ENCODE peak calls at places on chromosomes 3 and 15, in nine cellular contexts. S is fibroblast of lung, G is GM12878, A is HCT116, J is neural progenitor cell, E is H9, T is IMR-90, P is H1, M is HepG2. H is an unnamed sample.

GRCh38 chr3:123423026-123423425 is 25.9 kb downstream of the ADCY5 start:
- DNase-seq in S (no peak), G (no peak), A (no peak), J (no peak), E (no peak), T (no peak), P (no peak), M (no peak), H (no peak)

GRCh38 chr3:100516232-100516631 is 23.8 kb downstream of the TMEM45A start:
- DNase-seq in S (no peak), G (no peak), A (no peak), J (no peak), E (no peak), T (no peak), P (no peak), M (no peak), H (no peak)

GRCh38 chr3:138197545-138197944 is 10.4 kb downstream of the ARMC8 start:
- DNase-seq in S (no peak), G (no peak), A (no peak), J (no peak), E (no peak), T (no peak), P (no peak), M (no peak), H (no peak)

GRCh38 chr15:99106417-99107220 is 1.7 kb downstream of the SYNM start:
- DNase-seq in S (peak; percentile 98), G (no peak), A (no peak), J (no peak), E (no peak), T (peak; percentile 98), P (no peak), M (no peak), H (no peak)

GRCh38 chr3:182092662-182093262 is 381.0 kb downstream of the SOX2 start:
- DNase-seq in S (no peak), G (no peak), A (no peak), J (peak; percentile 14), E (peak; percentile 32), T (no peak), P (no peak), M (no peak), H (peak; percentile 50)

GRCh38 chr3:192914873-192915272 is 2.8 kb downstream of the MB21D2 start:
- DNase-seq in S (no peak), G (no peak), A (no peak), J (no peak), E (no peak), T (no peak), P (no peak), M (no peak), H (no peak)

GRCh38 chr3:52529376-52530333 is 4.0 kb downstream of the NT5DC2 start:
- DNase-seq in S (peak; percentile 89), G (no peak), A (no peak), J (no peak), E (no peak), T (peak; percentile 46), P (no peak), M (no peak), H (no peak)

GRCh38 chr15:91779960-91780359 is 73.5 kb upstream of the SLCO3A1 start:
- DNase-seq in S (no peak), G (no peak), A (no peak), J (no peak), E (no peak), T (no peak), P (no peak), M (no peak), H (no peak)

GRCh38 chr15:78308422-78309021 is 9.1 kb upstream of the SKIC8 start:
- DNase-seq in S (peak; percentile 59), G (no peak), A (peak; percentile 54), J (peak; percentile 93), E (peak; percentile 92), T (peak; percentile 58), P (peak; percentile 94), M (peak; percentile 41), H (peak; percentile 88)

GRCh38 chr3:52525666-52526065 is 8.0 kb downstream of the NT5DC2 start:
- DNase-seq in S (no peak), G (no peak), A (no peak), J (no peak), E (no peak), T (no peak), P (no peak), M (no peak), H (no peak)

DNA sequence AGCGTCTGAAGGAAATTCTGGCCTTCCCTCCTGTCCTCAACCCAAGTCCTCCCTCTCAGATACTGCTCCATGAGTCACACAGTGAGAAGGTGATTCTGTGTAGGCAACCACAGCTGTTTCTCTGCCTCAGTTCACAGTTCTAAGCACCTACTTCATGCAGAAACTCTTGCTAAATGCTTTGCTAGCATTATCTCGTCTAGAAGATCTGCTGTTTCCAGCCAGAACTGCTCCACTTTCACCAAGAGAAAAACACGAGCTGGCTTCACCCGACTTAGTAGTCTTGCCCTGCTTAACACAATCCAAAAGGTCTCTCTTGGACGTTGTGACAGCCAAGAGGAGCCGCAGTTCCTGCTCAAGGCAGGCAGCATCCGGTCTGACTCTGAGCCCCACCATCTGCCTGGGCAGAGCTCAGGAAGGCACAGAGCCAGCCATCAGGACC is 272.2 kb downstream of the UACA start:
- DNase-seq in S (peak; percentile 50), G (no peak), A (no peak), J (no peak), E (no peak), T (peak; percentile 71), P (no peak), M (no peak), H (peak; percentile 65)
- H4K20me1 ChIP-seq in S (no peaks in the 10 kb centered on the region), G (no peaks in the 10 kb centered on the region), A (no peaks in the 10 kb centered on the region), J (no peaks in the 10 kb centered on the region), E (no peaks in the 10 kb centered on the region), T (peaks cover 8% of the 10 kb centered on the region), P (no peaks in the 10 kb centered on the region), M (no peaks in the 10 kb centered on the region), H (peaks cover 4% of the 10 kb centered on the region)

DNA sequence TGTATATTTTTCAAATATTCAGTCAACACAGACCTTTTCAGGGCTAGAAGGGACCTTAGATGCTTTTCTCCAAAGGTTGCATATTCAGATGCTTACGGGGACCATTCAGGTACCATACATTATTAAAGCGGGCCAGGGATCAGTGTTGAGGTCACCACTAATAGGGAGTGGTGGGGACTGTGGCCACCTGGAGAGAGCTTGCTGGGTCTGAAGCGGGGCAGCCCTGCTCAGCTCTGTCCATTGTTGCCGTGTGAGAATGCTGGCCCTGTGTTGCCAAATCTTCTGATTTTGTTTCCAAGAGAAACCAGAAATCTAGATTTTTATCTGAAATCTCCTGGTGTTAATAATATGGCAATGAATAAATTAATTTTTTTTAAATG is 23.7 kb downstream of the ABHD2 start:
- DNase-seq in S (no peak), G (no peak), A (no peak), J (no peak), E (no peak), T (no peak), P (no peak), M (no peak), H (no peak)
- H3K4me1 ChIP-seq in S (peaks cover 7% of the 10 kb centered on the region), G (peaks cover 8% of the 10 kb centered on the region), A (peaks cover 24% of the 10 kb centered on the region), J (peaks cover 20% of the 10 kb centered on the region), E (peaks cover 9% of the 10 kb centered on the region), T (peaks cover 19% of the 10 kb centered on the region), P (peaks cover 12% of the 10 kb centered on the region), M (peaks cover 80% of the 10 kb centered on the region), H (peaks cover 17% of the 10 kb centered on the region)

GRCh38 chr3:197749601-197750395 is at the start of gene FYTTD1:
- DNase-seq in S (peak; percentile 86), G (no peak), A (peak; percentile 61), J (peak; percentile 90), E (peak; percentile 66), T (peak; percentile 84), P (peak; percentile 80), M (peak; percentile 50), H (peak; percentile 97)

GRCh38 chr3:197750396-197750831 is 731 bp downstream of the FYTTD1 start:
- DNase-seq in S (peak; percentile 67), G (no peak), A (no peak), J (peak; percentile 83), E (peak; percentile 55), T (peak; percentile 69), P (peak; percentile 76), M (no peak), H (peak; percentile 91)

GRCh38 chr3:197750863-197751737 is 1.4 kb downstream of the FYTTD1 start:
- DNase-seq in S (peak; percentile 53), G (no peak), A (no peak), J (peak; percentile 21), E (no peak), T (peak; percentile 43), P (no peak), M (no peak), H (peak; percentile 81)

GRCh38 chr3:197753263-197753662 is 3.6 kb downstream of the FYTTD1 start:
- DNase-seq in S (no peak), G (no peak), A (no peak), J (no peak), E (no peak), T (no peak), P (no peak), M (no peak), H (no peak)

DNA sequence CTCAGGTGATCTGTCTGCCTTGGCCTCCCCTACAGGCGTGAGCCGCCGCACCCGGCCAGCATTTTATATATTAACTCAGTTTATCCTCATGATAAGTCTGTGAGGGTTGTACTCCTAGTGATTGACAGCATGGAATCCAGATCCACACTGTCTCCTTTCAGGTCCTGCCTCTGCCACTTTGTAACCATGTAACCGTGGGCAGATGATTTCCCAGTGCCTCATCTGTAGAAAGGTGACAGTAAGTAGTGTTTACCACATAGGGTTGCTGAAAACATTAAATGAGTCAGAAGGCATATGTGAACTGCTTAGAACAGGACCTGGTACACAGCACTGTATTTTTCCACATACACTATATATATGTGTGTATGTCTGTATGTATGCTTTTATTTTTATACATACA is 2.4 kb downstream of the FYTTD1 start:
- DNase-seq in S (no peak), G (no peak), A (no peak), J (no peak), E (no peak), T (no peak), P (no peak), M (no peak), H (no peak)
- H4K20me1 ChIP-seq in S (no peaks in the 10 kb centered on the region), G (peaks cover 3% of the 10 kb centered on the region), A (peaks cover 11% of the 10 kb centered on the region), J (peaks cover 44% of the 10 kb centered on the region), E (no peaks in the 10 kb centered on the region), T (peaks cover 57% of the 10 kb centered on the region), P (no peaks in the 10 kb centered on the region), M (peaks cover 7% of the 10 kb centered on the region), H (peaks cover 18% of the 10 kb centered on the region)

GRCh38 chr3:105793040-105793439 is 75.8 kb downstream of the CBLB start:
- DNase-seq in S (no peak), G (no peak), A (no peak), J (peak; percentile 7), E (no peak), T (no peak), P (no peak), M (no peak), H (no peak)

GRCh38 chr3:105801397-105801796 is 67.4 kb downstream of the CBLB start:
- DNase-seq in S (no peak), G (peak; percentile 33), A (no peak), J (no peak), E (no peak), T (no peak), P (no peak), M (no peak), H (peak; percentile 86)

GRCh38 chr3:105800320-105800719 is 68.5 kb downstream of the CBLB start:
- DNase-seq in S (no peak), G (no peak), A (no peak), J (no peak), E (no peak), T (no peak), P (no peak), M (no peak), H (peak; percentile 79)

GRCh38 chr3:105802073-105802706 is 66.6 kb downstream of the CBLB start:
- DNase-seq in S (no peak), G (peak; percentile 41), A (no peak), J (no peak), E (no peak), T (no peak), P (no peak), M (no peak), H (peak; percentile 87)

GRCh38 chr3:105798381-105798934 is 70.4 kb downstream of the CBLB start:
- DNase-seq in S (no peak), G (peak; percentile 51), A (no peak), J (peak; percentile 43), E (no peak), T (no peak), P (no peak), M (no peak), H (peak; percentile 96)
- H3K4me1 ChIP-seq in S (no peaks in the 10 kb centered on the region), G (peaks cover 37% of the 10 kb centered on the region), A (no peaks in the 10 kb centered on the region), J (peaks cover 36% of the 10 kb centered on the region), E (peaks cover 6% of the 10 kb centered on the region), T (peaks cover 2% of the 10 kb centered on the region), P (peaks cover 14% of the 10 kb centered on the region), M (no peaks in the 10 kb centered on the region), H (peaks cover 96% of the 10 kb centered on the region)

H was measured in Karpas-422.